ENCODE peak calls at places on chromosomes 12 and 14, in four cellular contexts. One of them, this sample, is unnamed.

GRCh38 chr14:64510825-64511679 is 6.5 kb downstream of the ZBTB1 start:
- DNase-seq in CD8-positive, alpha-beta T cell: peak
- DNase-seq in A549: peak
- DNase-seq in ACHN: peak
- DNase-seq in this sample: peak

GRCh38 chr12:57011438-57012424 is 4.6 kb downstream of the TAC3 start:
- DNase-seq in ACHN: no peak
- DNase-seq in A549: no peak
- DNase-seq in CD8-positive, alpha-beta T cell: no peak
- DNase-seq in this sample: no peak

GRCh38 chr12:26198742-26199141 is 3.4 kb downstream of the SSPN start:
- DNase-seq in A549: no peak
- DNase-seq in CD8-positive, alpha-beta T cell: no peak
- DNase-seq in ACHN: peak
- DNase-seq in this sample: no peak

GRCh38 chr12:83158613-83159207 is 472.0 kb downstream of the TMTC2 start:
- DNase-seq in CD8-positive, alpha-beta T cell: no peak
- DNase-seq in ACHN: no peak
- DNase-seq in A549: no peak
- DNase-seq in this sample: no peak

GRCh38 chr12:1777798-1778197 is 42.6 kb upstream of the LRTM2 start:
- DNase-seq in CD8-positive, alpha-beta T cell: no peak
- DNase-seq in ACHN: peak
- DNase-seq in A549: no peak
- DNase-seq in this sample: no peak

GRCh38 chr12:111785651-111786050 is 18.9 kb downstream of the ALDH2 start:
- DNase-seq in A549: no peak
- DNase-seq in CD8-positive, alpha-beta T cell: no peak
- DNase-seq in ACHN: no peak
- DNase-seq in this sample: no peak

GRCh38 chr14:36424478-36425102 is 95.4 kb downstream of the NKX2-1 start:
- DNase-seq in A549: no peak
- DNase-seq in CD8-positive, alpha-beta T cell: no peak
- DNase-seq in ACHN: no peak
- DNase-seq in this sample: no peak

GRCh38 chr12:71538807-71539206 is 99.2 kb downstream of the LGR5 start:
- DNase-seq in CD8-positive, alpha-beta T cell: no peak
- DNase-seq in ACHN: no peak
- DNase-seq in A549: no peak
- DNase-seq in this sample: no peak

GRCh38 chr14:81818271-81818670 is 284.6 kb upstream of the SEL1L start:
- DNase-seq in ACHN: no peak
- DNase-seq in CD8-positive, alpha-beta T cell: no peak
- DNase-seq in A549: no peak
- DNase-seq in this sample: no peak

GRCh38 chr12:107404981-107405380 is 280.6 kb upstream of the PWP1 start:
- DNase-seq in CD8-positive, alpha-beta T cell: no peak
- DNase-seq in A549: peak
- DNase-seq in ACHN: peak
- DNase-seq in this sample: peak

GRCh38 chr14:95835331-95835730 is 41.3 kb upstream of the TUNAR start:
- DNase-seq in CD8-positive, alpha-beta T cell: no peak
- DNase-seq in A549: no peak
- DNase-seq in ACHN: no peak
- DNase-seq in this sample: peak

GRCh38 chr12:67842124-67842523 is 147.1 kb upstream of the IFNG-AS1 start:
- DNase-seq in CD8-positive, alpha-beta T cell: no peak
- DNase-seq in A549: no peak
- DNase-seq in ACHN: no peak
- DNase-seq in this sample: no peak

GRCh38 chr14:77076118-77076631 is 21.9 kb upstream of the CIPC start:
- DNase-seq in ACHN: no peak
- DNase-seq in CD8-positive, alpha-beta T cell: no peak
- DNase-seq in A549: no peak
- DNase-seq in this sample: peak

GRCh38 chr12:103913100-103913499 is 17.1 kb upstream of the HSP90B1 start:
- DNase-seq in CD8-positive, alpha-beta T cell: no peak
- DNase-seq in A549: no peak
- DNase-seq in ACHN: no peak
- DNase-seq in this sample: no peak

GRCh38 chr12:206746-207440 is 7.1 kb downstream of the SLC6A12 start:
- DNase-seq in A549: no peak
- DNase-seq in ACHN: no peak
- DNase-seq in CD8-positive, alpha-beta T cell: no peak
- DNase-seq in this sample: no peak